ENCODE peak calls at places on chromosomes 11 and 22, in ten cellular contexts. One of them, this sample, is unnamed.
A peak's percentile ranks its signal among the peaks of the same experiment; 100 is the strongest.

GRCh38 chr11:17386331-17387084 is 2.0 kb downstream of the KCNJ11 start:
- DNase-seq in hepatocyte: peak; percentile 74
- DNase-seq in lower lobe of right lung: peak; percentile 63
- DNase-seq in lung: peak; percentile 58
- DNase-seq in A549: peak; percentile 69
- DNase-seq in psoas muscle: peak; percentile 73
- DNase-seq in prostate gland: no peak
- DNase-seq in coronary artery: no peak
- DNase-seq in colonic mucosa: peak; percentile 58
- DNase-seq in MM.1S: peak; percentile 78
- DNase-seq in this sample: peak; percentile 76

GRCh38 chr11:8767466-8768142 is 85.0 kb downstream of the RPL27A start:
- DNase-seq in A549: no peak
- DNase-seq in colonic mucosa: no peak
- DNase-seq in hepatocyte: no peak
- DNase-seq in MM.1S: no peak
- DNase-seq in coronary artery: no peak
- DNase-seq in prostate gland: no peak
- DNase-seq in lower lobe of right lung: no peak
- DNase-seq in lung: no peak
- DNase-seq in psoas muscle: no peak
- DNase-seq in this sample: no peak

GRCh38 chr11:116193321-116194114 is 579.3 kb downstream of the BUD13 start:
- DNase-seq in psoas muscle: no peak
- DNase-seq in MM.1S: no peak
- DNase-seq in hepatocyte: peak; percentile 74
- DNase-seq in prostate gland: peak; percentile 89
- DNase-seq in lower lobe of right lung: peak; percentile 86
- DNase-seq in coronary artery: no peak
- DNase-seq in colonic mucosa: peak; percentile 44
- DNase-seq in lung: peak; percentile 84
- DNase-seq in A549: peak; percentile 2
- DNase-seq in this sample: peak; percentile 56

GRCh38 chr11:129315781-129316579 is 59.7 kb upstream of the BARX2 start:
- DNase-seq in psoas muscle: no peak
- DNase-seq in prostate gland: peak; percentile 58
- DNase-seq in lower lobe of right lung: peak; percentile 68
- DNase-seq in A549: no peak
- DNase-seq in coronary artery: no peak
- DNase-seq in MM.1S: no peak
- DNase-seq in hepatocyte: peak; percentile 58
- DNase-seq in colonic mucosa: peak; percentile 87
- DNase-seq in lung: peak; percentile 60
- DNase-seq in this sample: peak; percentile 73

GRCh38 chr11:121231576-121232278 is 60.8 kb upstream of the SC5D start:
- DNase-seq in psoas muscle: no peak
- DNase-seq in MM.1S: no peak
- DNase-seq in lung: no peak
- DNase-seq in A549: no peak
- DNase-seq in prostate gland: no peak
- DNase-seq in coronary artery: no peak
- DNase-seq in hepatocyte: peak; percentile 54
- DNase-seq in lower lobe of right lung: no peak
- DNase-seq in colonic mucosa: peak; percentile 36
- DNase-seq in this sample: no peak

GRCh38 chr22:47618611-47619010 is 856.2 kb downstream of the TBC1D22A start:
- DNase-seq in psoas muscle: no peak
- DNase-seq in hepatocyte: no peak
- DNase-seq in MM.1S: no peak
- DNase-seq in colonic mucosa: no peak
- DNase-seq in prostate gland: no peak
- DNase-seq in lower lobe of right lung: no peak
- DNase-seq in A549: no peak
- DNase-seq in lung: no peak
- DNase-seq in coronary artery: peak; percentile 46
- DNase-seq in this sample: no peak

GRCh38 chr11:31657091-31657490 is 147.5 kb downstream of the ELP4 start:
- DNase-seq in prostate gland: no peak
- DNase-seq in A549: no peak
- DNase-seq in lung: no peak
- DNase-seq in MM.1S: no peak
- DNase-seq in psoas muscle: no peak
- DNase-seq in lower lobe of right lung: no peak
- DNase-seq in colonic mucosa: no peak
- DNase-seq in hepatocyte: no peak
- DNase-seq in coronary artery: no peak
- DNase-seq in this sample: no peak

GRCh38 chr11:66720223-66720898 is 8.7 kb downstream of the SPTBN2 start:
- DNase-seq in coronary artery: no peak
- DNase-seq in colonic mucosa: peak; percentile 73
- DNase-seq in lung: peak; percentile 67
- DNase-seq in lower lobe of right lung: peak; percentile 67
- DNase-seq in A549: peak; percentile 37
- DNase-seq in prostate gland: peak; percentile 62
- DNase-seq in psoas muscle: peak; percentile 35
- DNase-seq in hepatocyte: peak; percentile 74
- DNase-seq in MM.1S: no peak
- DNase-seq in this sample: peak; percentile 83

GRCh38 chr11:69949327-69949726 is 128.8 kb upstream of the ANO1 start:
- DNase-seq in lower lobe of right lung: no peak
- DNase-seq in coronary artery: no peak
- DNase-seq in MM.1S: no peak
- DNase-seq in psoas muscle: no peak
- DNase-seq in lung: no peak
- DNase-seq in A549: peak; percentile 90
- DNase-seq in colonic mucosa: no peak
- DNase-seq in prostate gland: no peak
- DNase-seq in hepatocyte: peak; percentile 83
- DNase-seq in this sample: no peak

GRCh38 chr11:75420224-75421034 is 12.6 kb downstream of the KLHL35 start:
- DNase-seq in psoas muscle: no peak
- DNase-seq in prostate gland: no peak
- DNase-seq in hepatocyte: no peak
- DNase-seq in lower lobe of right lung: no peak
- DNase-seq in MM.1S: no peak
- DNase-seq in colonic mucosa: peak; percentile 58
- DNase-seq in A549: no peak
- DNase-seq in coronary artery: no peak
- DNase-seq in lung: no peak
- DNase-seq in this sample: no peak

GRCh38 chr22:24427500-24428164 is at the start of gene ADORA2A:
- DNase-seq in prostate gland: no peak
- DNase-seq in coronary artery: no peak
- DNase-seq in lung: no peak
- DNase-seq in MM.1S: peak; percentile 91
- DNase-seq in lower lobe of right lung: peak; percentile 76
- DNase-seq in psoas muscle: no peak
- DNase-seq in colonic mucosa: peak; percentile 51
- DNase-seq in A549: no peak
- DNase-seq in hepatocyte: no peak
- DNase-seq in this sample: peak; percentile 56

GRCh38 chr22:31836010-31836409 is 82.2 kb downstream of the DEPDC5 start:
- DNase-seq in lower lobe of right lung: no peak
- DNase-seq in coronary artery: no peak
- DNase-seq in psoas muscle: no peak
- DNase-seq in lung: no peak
- DNase-seq in prostate gland: no peak
- DNase-seq in A549: no peak
- DNase-seq in MM.1S: no peak
- DNase-seq in hepatocyte: no peak
- DNase-seq in colonic mucosa: no peak
- DNase-seq in this sample: no peak

GRCh38 chr11:61956191-61957027 is 6.3 kb downstream of the BEST1 start:
- DNase-seq in MM.1S: no peak
- DNase-seq in lower lobe of right lung: no peak
- DNase-seq in prostate gland: no peak
- DNase-seq in psoas muscle: no peak
- DNase-seq in lung: no peak
- DNase-seq in coronary artery: no peak
- DNase-seq in A549: no peak
- DNase-seq in hepatocyte: no peak
- DNase-seq in colonic mucosa: no peak
- DNase-seq in this sample: no peak

DNA sequence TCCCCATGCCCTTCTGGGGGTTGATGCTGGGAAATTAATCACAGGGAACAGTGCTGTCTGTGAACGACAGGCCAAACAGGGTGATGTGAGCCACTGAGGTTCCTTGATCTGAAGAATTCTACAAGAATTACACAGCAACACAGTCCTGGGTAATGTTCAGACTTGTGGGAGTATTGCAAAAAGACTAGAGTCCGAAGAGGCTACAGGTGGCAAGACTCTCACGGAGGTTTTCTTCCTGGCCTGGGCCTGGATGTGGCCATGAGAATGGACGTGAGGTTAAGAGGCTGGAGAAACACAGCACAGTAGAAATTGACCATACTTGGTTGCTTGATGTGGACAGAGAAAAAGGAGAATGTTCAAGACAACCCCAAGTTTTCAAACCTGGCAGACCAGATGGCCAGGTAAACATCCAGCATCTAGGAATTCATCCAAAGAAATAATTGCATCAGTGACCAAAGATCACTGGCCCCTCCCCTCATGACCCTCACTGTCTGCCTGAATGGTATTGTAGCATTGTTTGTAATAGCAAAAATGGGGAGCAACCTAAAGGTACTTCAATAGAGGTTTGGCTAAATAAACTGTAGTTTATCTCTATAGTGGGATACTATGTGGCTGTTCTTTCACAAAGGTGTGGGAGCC is 70.8 kb downstream of the COMMD9 start:
- DNase-seq in lung: no peak
- DNase-seq in coronary artery: no peak
- DNase-seq in hepatocyte: no peak
- DNase-seq in lower lobe of right lung: no peak
- DNase-seq in A549: no peak
- DNase-seq in prostate gland: no peak
- DNase-seq in psoas muscle: no peak
- DNase-seq in MM.1S: no peak
- DNase-seq in colonic mucosa: no peak
- DNase-seq in this sample: no peak
- H3K4me3 ChIP-seq in lung: no peak overlapping the region
- H3K4me3 ChIP-seq in coronary artery: no peak overlapping the region
- H3K4me3 ChIP-seq in hepatocyte: no peak overlapping the region
- H3K4me3 ChIP-seq in lower lobe of right lung: no peak overlapping the region
- H3K4me3 ChIP-seq in A549: no peak overlapping the region
- H3K4me3 ChIP-seq in prostate gland: no peak overlapping the region
- H3K4me3 ChIP-seq in psoas muscle: no peak overlapping the region
- H3K4me3 ChIP-seq in MM.1S: no peak overlapping the region
- H3K4me3 ChIP-seq in colonic mucosa: no peak overlapping the region
- H3K4me3 ChIP-seq in this sample: no peak overlapping the region

GRCh38 chr11:107508201-107508857 is 50.7 kb upstream of the CWF19L2 start:
- DNase-seq in lower lobe of right lung: no peak
- DNase-seq in prostate gland: no peak
- DNase-seq in A549: no peak
- DNase-seq in coronary artery: no peak
- DNase-seq in MM.1S: no peak
- DNase-seq in lung: no peak
- DNase-seq in hepatocyte: no peak
- DNase-seq in psoas muscle: no peak
- DNase-seq in colonic mucosa: no peak
- DNase-seq in this sample: no peak
- TF ChIP-seq CTCF in lower lobe of right lung: no peak
- TF ChIP-seq CTCF in prostate gland: no peak
- TF ChIP-seq CTCF in A549: no peak
- TF ChIP-seq CTCF in coronary artery: no peak
- TF ChIP-seq CTCF in MM.1S: no peak
- TF ChIP-seq CTCF in lung: no peak
- TF ChIP-seq CTCF in hepatocyte: no peak
- TF ChIP-seq CTCF in psoas muscle: no peak
- TF ChIP-seq CTCF in colonic mucosa: no peak
- TF ChIP-seq CTCF in this sample: no peak

DNA sequence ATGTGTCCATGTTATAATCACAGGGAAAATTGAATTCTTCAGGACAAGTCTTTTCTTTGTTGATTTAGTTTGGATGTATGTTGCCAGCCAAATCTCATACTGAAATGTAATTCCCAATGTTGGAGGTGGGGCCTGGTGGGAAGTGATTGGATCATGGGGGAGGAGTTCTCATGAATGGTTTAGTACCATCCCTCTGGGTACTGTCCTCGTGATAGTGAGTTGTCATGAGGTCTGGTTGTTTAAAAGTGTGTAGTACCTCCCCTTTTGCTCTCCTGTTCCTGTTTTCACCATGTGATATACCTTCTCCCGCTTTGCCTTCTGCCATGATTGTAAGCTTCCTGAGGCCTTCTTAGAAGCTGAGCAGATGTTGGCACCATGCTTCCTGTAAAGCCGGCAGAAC is 100.3 kb downstream of the CCDC81 start:
- DNase-seq in A549: no peak
- DNase-seq in hepatocyte: no peak
- DNase-seq in colonic mucosa: no peak
- DNase-seq in coronary artery: peak; percentile 31
- DNase-seq in lung: no peak
- DNase-seq in lower lobe of right lung: no peak
- DNase-seq in prostate gland: no peak
- DNase-seq in MM.1S: no peak
- DNase-seq in psoas muscle: no peak
- DNase-seq in this sample: no peak
- H3K27ac ChIP-seq in A549: peak overlapping the region; percentile 27
- H3K27ac ChIP-seq in hepatocyte: peak overlapping the region; percentile 82
- H3K27ac ChIP-seq in colonic mucosa: no peak overlapping the region
- H3K27ac ChIP-seq in coronary artery: peak overlapping the region; percentile 74
- H3K27ac ChIP-seq in lung: no peak overlapping the region
- H3K27ac ChIP-seq in lower lobe of right lung: no peak overlapping the region
- H3K27ac ChIP-seq in prostate gland: no peak overlapping the region
- H3K27ac ChIP-seq in MM.1S: no peak overlapping the region
- H3K27ac ChIP-seq in psoas muscle: peak overlapping the region; percentile 43
- H3K27ac ChIP-seq in this sample: no peak overlapping the region

DNA sequence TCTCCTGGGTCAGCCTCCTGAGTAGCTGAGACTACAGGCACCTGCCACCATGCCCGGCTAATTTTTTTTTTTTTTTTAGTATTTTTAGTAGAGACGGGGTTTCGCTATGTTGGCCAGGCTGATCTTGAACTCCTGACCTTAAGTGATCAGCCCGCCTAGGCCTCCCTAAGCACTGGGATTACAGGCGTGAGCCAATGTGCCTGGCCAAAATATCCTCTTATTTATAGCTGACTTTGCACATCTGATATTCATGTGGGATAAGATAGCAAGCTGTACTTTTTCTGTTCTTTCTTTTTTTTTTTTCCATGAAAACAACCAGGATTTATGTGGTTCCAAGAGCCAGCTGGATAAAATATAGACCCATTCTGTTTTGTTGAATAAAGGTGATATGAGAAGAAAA is 12.1 kb upstream of the XBP1 start:
- DNase-seq in psoas muscle: no peak
- DNase-seq in MM.1S: peak; percentile 42
- DNase-seq in A549: no peak
- DNase-seq in lower lobe of right lung: no peak
- DNase-seq in prostate gland: no peak
- DNase-seq in hepatocyte: no peak
- DNase-seq in lung: no peak
- DNase-seq in coronary artery: no peak
- DNase-seq in colonic mucosa: no peak
- DNase-seq in this sample: no peak
- H3K4me3 ChIP-seq in psoas muscle: no peak overlapping the region
- H3K4me3 ChIP-seq in MM.1S: no peak overlapping the region
- H3K4me3 ChIP-seq in A549: no peak overlapping the region
- H3K4me3 ChIP-seq in lower lobe of right lung: no peak overlapping the region
- H3K4me3 ChIP-seq in prostate gland: no peak overlapping the region
- H3K4me3 ChIP-seq in hepatocyte: no peak overlapping the region
- H3K4me3 ChIP-seq in lung: no peak overlapping the region
- H3K4me3 ChIP-seq in coronary artery: no peak overlapping the region
- H3K4me3 ChIP-seq in colonic mucosa: no peak overlapping the region
- H3K4me3 ChIP-seq in this sample: no peak overlapping the region

GRCh38 chr11:107102692-107103463 is 84.6 kb upstream of the GUCY1A2 start:
- DNase-seq in hepatocyte: no peak
- DNase-seq in coronary artery: no peak
- DNase-seq in lower lobe of right lung: no peak
- DNase-seq in lung: no peak
- DNase-seq in colonic mucosa: no peak
- DNase-seq in MM.1S: no peak
- DNase-seq in prostate gland: no peak
- DNase-seq in psoas muscle: peak; percentile 16
- DNase-seq in A549: peak; percentile 1
- DNase-seq in this sample: no peak
- TF ChIP-seq CTCF in hepatocyte: no peak
- TF ChIP-seq CTCF in coronary artery: no peak
- TF ChIP-seq CTCF in lower lobe of right lung: no peak
- TF ChIP-seq CTCF in lung: no peak
- TF ChIP-seq CTCF in colonic mucosa: no peak
- TF ChIP-seq CTCF in MM.1S: no peak
- TF ChIP-seq CTCF in prostate gland: no peak
- TF ChIP-seq CTCF in psoas muscle: no peak
- TF ChIP-seq CTCF in A549: no peak
- TF ChIP-seq CTCF in this sample: no peak